ENCODE peak calls at places on chromosomes 13 and 19, in eight cellular contexts. I is NT2/D1; H is MM.1S; C is GM23248; K is effector memory CD4-positive, alpha-beta T cell; W is PC-3; Z is transverse colon; T is A549. B is an unnamed sample. For H3K4me1, the result is how much of the 10 kb centered on the place peaks cover.

GRCh38 chr13:19150712-19151228 is 30.9 kb downstream of the TUBA3C start:
- DNase-seq in I (no peak), H (no peak), Z (no peak), T (no peak), C (no peak), W (no peak), K (no peak), B (no peak)

GRCh38 chr13:107119989-107120881 is 552.3 kb upstream of the ARGLU1 start:
- DNase-seq in T (no peak), Z (no peak), W (no peak), C (no peak), K (no peak), I (no peak), H (no peak), B (no peak)

GRCh38 chr13:20673711-20674110 is 29.8 kb upstream of the IL17D start:
- DNase-seq in T (no peak), K (no peak), Z (no peak), I (no peak), H (no peak), W (no peak), C (no peak), B (no peak)

GRCh38 chr19:31235806-31236205 is 113.4 kb downstream of the TSHZ3 start:
- DNase-seq in T (no peak), I (no peak), C (no peak), H (no peak), W (peak), K (no peak), Z (no peak), B (no peak)

GRCh38 chr13:32947886-32948285 is 68.3 kb upstream of the KL start:
- DNase-seq in Z (no peak), I (no peak), K (no peak), C (no peak), W (no peak), H (no peak), T (no peak), B (no peak)

GRCh38 chr19:6489278-6490061 is 7.9 kb upstream of the DENND1C start:
- DNase-seq in K (no peak), H (peak), C (no peak), W (no peak), T (no peak), I (no peak), Z (no peak), B (no peak)

GRCh38 chr13:46492946-46493345 is 60.0 kb upstream of the LRCH1 start:
- DNase-seq in T (peak), I (peak), K (no peak), Z (no peak), W (peak), C (peak), H (no peak), B (no peak)

GRCh38 chr19:36041831-36042230 is 9.2 kb upstream of the CLIP3 start:
- DNase-seq in K (no peak), T (no peak), H (no peak), W (peak), I (no peak), Z (no peak), C (peak), B (no peak)

GRCh38 chr13:37905736-37906135 is 36.2 kb upstream of the TRPC4 start:
- DNase-seq in H (no peak), Z (no peak), K (no peak), I (no peak), C (peak), T (no peak), W (no peak), B (no peak)

GRCh38 chr13:77930430-77930829 is 11.8 kb upstream of the EDNRB start:
- DNase-seq in K (no peak), W (no peak), C (no peak), I (no peak), H (no peak), T (no peak), Z (no peak), B (no peak)

GRCh38 chr19:28652790-28653189 is 560.2 kb downstream of the UQCRFS1 start:
- DNase-seq in W (no peak), Z (no peak), K (no peak), H (no peak), I (no peak), C (no peak), T (no peak), B (no peak)

GRCh38 chr13:43495732-43496131 is 291.0 kb downstream of the ENOX1 start:
- DNase-seq in C (no peak), I (no peak), W (no peak), Z (no peak), T (no peak), K (no peak), H (no peak), B (no peak)

GRCh38 chr13:36395280-36395679 is 37.0 kb upstream of the CCNA1 start:
- DNase-seq in T (peak), K (no peak), C (peak), W (peak), Z (no peak), I (no peak), H (peak), B (no peak)

GRCh38 chr19:12703056-12703455 is 6.6 kb upstream of the FBXW9 start:
- DNase-seq in T (no peak), Z (no peak), I (peak), C (peak), H (no peak), K (no peak), W (peak), B (no peak)

GRCh38 chr19:6501740-6502648 is at the start of gene TUBB4A:
- DNase-seq in H (no peak), C (no peak), Z (peak), I (no peak), W (peak), T (peak), K (no peak), B (no peak)

GRCh38 chr13:24006520-24007248 is 109.4 kb upstream of the C1QTNF9B start:
- DNase-seq in I (no peak), H (no peak), K (no peak), T (no peak), Z (no peak), C (no peak), W (no peak), B (no peak)
- H3K4me1 ChIP-seq in I (under half), H (under half), K (under half), T (under half), Z (under half), C (under half), W (under half), B (under half)

DNA sequence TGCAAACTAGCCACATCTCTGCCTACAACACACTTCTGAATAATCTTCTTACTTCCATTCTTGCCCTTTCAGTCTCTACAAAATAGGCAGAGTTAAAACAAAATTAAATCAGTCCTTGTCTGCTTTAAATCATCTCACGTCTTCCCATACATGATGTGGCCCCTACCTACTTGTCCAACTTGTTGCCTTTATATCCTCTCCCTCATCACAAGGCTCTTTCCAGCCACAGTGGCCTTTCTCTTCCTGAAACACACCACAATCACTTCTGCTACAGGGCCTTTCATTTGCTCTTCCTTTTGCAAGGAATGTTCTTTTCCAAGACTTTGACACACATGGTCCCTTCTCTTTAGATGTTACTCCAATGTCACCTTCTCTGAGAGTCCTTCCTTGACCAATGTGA is 1.7 kb downstream of the RBM26 start:
- DNase-seq in I (no peak), T (no peak), W (no peak), H (no peak), Z (no peak), K (no peak), C (no peak), B (no peak)
- H3K4me3 ChIP-seq in I (peak), T (peak), W (peak), H (peak), Z (peak), K (peak), C (peak), B (peak)

GRCh38 chr13:74073231-74073630 is 61.0 kb downstream of the KLF12 start:
- DNase-seq in I (no peak), T (no peak), C (no peak), W (no peak), H (no peak), Z (no peak), K (no peak), B (no peak)
- H3K4me1 ChIP-seq in I (under half), T (under half), C (under half), W (under half), H (under half), Z (under half), K (under half), B (half or more)

GRCh38 chr19:49812452-49812996 is 568 bp downstream of the FUZ start:
- DNase-seq in Z (no peak), H (no peak), I (no peak), C (no peak), T (no peak), W (no peak), K (no peak), B (no peak)
- H3K4me3 ChIP-seq in Z (peak), H (peak), I (peak), C (peak), T (peak), W (peak), K (peak), B (peak)

GRCh38 chr19:37991176-37991835 is 84.3 kb downstream of the SIPA1L3 start:
- DNase-seq in H (no peak), W (no peak), Z (no peak), I (no peak), K (no peak), C (no peak), T (no peak), B (no peak)
- H3K4me1 ChIP-seq in H (under half), W (under half), Z (under half), I (under half), K (under half), C (under half), T (under half), B (under half)

GRCh38 chr19:43906774-43907173 is 28.3 kb downstream of the ZNF45 start:
- DNase-seq in Z (no peak), T (no peak), I (no peak), C (no peak), H (no peak), W (no peak), K (no peak), B (no peak)

GRCh38 chr19:43905897-43906296 is 29.2 kb downstream of the ZNF45 start:
- DNase-seq in I (no peak), Z (no peak), T (no peak), C (no peak), K (no peak), H (no peak), W (no peak), B (no peak)

GRCh38 chr19:43901395-43902390 is 33.4 kb downstream of the ZNF45 start:
- DNase-seq in I (peak), Z (peak), W (no peak), K (peak), T (peak), H (peak), C (peak), B (no peak)

DNA sequence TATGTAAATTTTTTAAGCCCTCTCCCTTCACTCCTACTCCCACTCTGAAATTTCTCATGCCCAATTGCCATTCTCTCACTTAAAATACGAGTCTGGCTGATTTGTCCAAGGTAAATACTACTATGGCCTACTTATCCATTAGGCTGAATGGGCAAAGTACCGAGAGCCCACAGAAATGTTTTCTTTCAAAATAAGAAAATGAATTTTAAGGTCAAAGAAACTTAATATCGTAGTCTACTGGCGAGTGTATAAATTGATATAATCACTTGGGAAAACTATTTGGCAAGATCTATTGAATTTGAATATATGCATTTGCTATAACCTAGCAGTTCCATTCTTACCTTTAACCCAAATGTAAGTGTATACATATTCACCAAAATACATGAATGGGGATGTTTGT is 32.7 kb downstream of the ZNF45 start:
- DNase-seq in T (no peak), K (no peak), I (no peak), Z (no peak), W (no peak), C (no peak), H (no peak), B (no peak)
- H3K4me3 ChIP-seq in T (peak), K (peak), I (peak), Z (no peak), W (no peak), C (peak), H (no peak), B (peak)

GRCh38 chr19:57477191-57478008 is at the start of gene ZNF772:
- DNase-seq in W (peak), C (peak), H (peak), I (peak), Z (peak), T (peak), K (peak), B (peak)
- H3K4me1 ChIP-seq in W (under half), C (under half), H (under half), I (under half), Z (under half), T (under half), K (under half), B (under half)

DNA sequence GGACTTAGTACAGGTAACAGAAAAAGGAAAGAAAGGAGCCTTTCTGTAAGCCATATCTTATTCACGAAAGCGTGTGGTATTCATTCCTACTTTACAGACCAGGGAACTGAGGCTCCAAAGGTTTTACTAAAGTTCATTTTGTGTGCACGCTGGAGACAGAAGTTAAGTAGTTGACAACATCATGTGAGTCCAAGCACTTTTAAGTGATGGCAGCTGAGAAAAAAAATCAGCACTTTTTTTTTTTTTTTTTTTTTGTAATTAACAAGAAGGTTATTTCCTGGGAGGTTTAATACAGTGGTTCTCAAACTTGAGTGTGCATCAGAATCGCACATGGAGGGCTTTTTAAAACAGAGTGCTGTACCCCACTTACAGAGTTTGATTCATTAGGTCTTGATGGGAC is 2.0 kb downstream of the DNAJC3 start:
- DNase-seq in Z (no peak), I (no peak), W (no peak), T (no peak), H (no peak), K (no peak), C (no peak), B (no peak)
- H3K4me3 ChIP-seq in Z (peak), I (no peak), W (peak), T (no peak), H (peak), K (no peak), C (peak), B (peak)

B was measured in thoracic aorta.